ENCODE peak calls at places on chromosomes 5 and 9, in four cellular contexts. D is psoas muscle, K is upper lobe of right lung, M is body of pancreas. Q is an unnamed sample.
A peak's percentile ranks its signal among the peaks of the same experiment; 100 is the strongest.

GRCh38 chr9:106420511-106420944 is 442.4 kb upstream of the ZNF462 start:
- DNase-seq in M (no peak), D (no peak), K (no peak), Q (no peak)

GRCh38 chr5:96893342-96893741 is 17.0 kb downstream of the ERAP2 start:
- DNase-seq in K (no peak), M (no peak), D (no peak), Q (no peak)

GRCh38 chr9:20980713-20981481 is 50.5 kb downstream of the HACD4 start:
- DNase-seq in K (no peak), D (no peak), M (no peak), Q (peak; percentile 40)

GRCh38 chr5:61623401-61624069 is 291.5 kb downstream of the ZSWIM6 start:
- DNase-seq in K (no peak), D (no peak), M (no peak), Q (no peak)

GRCh38 chr5:131186561-131187256 is 16.0 kb downstream of the LYRM7 start:
- DNase-seq in K (no peak), D (no peak), M (no peak), Q (no peak)

GRCh38 chr5:162995568-162995967 is 441.8 kb upstream of the CCNG1 start:
- DNase-seq in D (no peak), M (no peak), K (no peak), Q (no peak)

GRCh38 chr5:170597109-170597741 is 93.4 kb downstream of the KCNIP1 start:
- DNase-seq in M (no peak), K (no peak), D (no peak), Q (peak; percentile 71)

GRCh38 chr5:1497795-1498622 is 25.8 kb downstream of the LPCAT1 start:
- DNase-seq in D (no peak), M (no peak), K (no peak), Q (no peak)

GRCh38 chr5:175711472-175712312 is 53.8 kb downstream of the HRH2 start:
- DNase-seq in D (no peak), M (no peak), K (peak; percentile 46), Q (peak; percentile 21)

GRCh38 chr5:80962630-80963520 is 2.7 kb downstream of the RASGRF2 start:
- DNase-seq in M (no peak), D (no peak), K (no peak), Q (no peak)
- H3K4me3 ChIP-seq in M (no peak overlapping the region), D (peak overlapping the region; percentile 66), K (peak overlapping the region; percentile 56), Q (no peak overlapping the region)

DNA sequence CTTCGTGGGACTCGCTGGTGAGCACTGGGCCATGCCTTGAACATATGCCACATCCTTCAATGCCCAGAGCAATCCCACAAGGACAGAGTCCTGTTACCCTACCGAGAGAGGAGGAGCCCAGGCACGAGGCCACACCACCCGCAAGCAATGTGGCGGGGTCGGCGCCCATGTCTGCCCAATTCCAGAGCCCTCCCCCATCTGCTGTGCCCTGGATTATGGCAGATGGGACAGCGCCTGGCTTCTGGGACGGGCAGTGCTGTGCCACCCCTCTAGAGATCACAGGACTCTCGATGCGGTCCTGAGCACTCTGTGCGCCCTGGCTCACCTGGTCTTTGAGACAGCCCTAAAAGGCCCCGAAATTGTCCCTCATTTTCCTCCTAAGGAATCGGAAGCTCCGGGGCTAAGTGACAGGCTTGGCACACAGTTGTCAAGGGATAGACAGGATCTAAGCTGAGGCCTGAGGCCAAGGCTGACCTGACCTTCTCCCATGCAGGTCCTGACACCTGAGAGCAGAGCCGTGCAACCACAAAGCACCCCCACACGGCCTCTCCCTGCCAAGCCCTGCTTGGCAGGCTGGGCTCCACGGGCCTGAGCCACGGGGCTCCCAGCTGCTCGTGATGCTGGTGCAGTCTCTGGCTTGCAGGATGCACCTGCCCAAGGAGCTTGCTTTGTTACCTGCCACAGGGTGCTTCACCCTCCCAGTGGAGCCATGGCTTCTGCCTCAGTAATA is 48.8 kb downstream of the PRRT1B start:
- DNase-seq in D (no peak), K (no peak), M (no peak), Q (no peak)
- H3K4me1 ChIP-seq in D (peaks cover 24% of the 10 kb centered on the region), K (peaks cover 12% of the 10 kb centered on the region), M (no peaks in the 10 kb centered on the region), Q (no peaks in the 10 kb centered on the region)

DNA sequence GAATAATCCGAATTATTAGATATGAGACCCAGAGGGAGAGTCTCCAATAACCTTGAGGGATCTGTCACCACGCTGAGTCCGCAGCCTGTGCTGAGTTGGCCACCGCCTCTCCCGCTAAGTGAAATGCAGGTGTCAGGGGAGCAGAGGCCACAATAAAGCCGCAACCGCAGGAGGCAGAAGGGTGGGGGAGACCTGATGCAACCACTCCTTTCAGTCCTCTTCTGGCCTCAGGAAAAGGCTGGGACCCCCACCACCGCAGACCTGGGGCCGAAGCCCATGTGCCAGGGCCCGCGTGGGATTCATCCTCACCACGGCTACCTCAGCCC is 562 bp downstream of the MAP1B start:
- DNase-seq in M (no peak), K (no peak), D (no peak), Q (no peak)
- H3K27ac ChIP-seq in M (no peak overlapping the region), K (peak overlapping the region; percentile 30), D (peak overlapping the region; percentile 66), Q (peak overlapping the region; percentile 87)

DNA sequence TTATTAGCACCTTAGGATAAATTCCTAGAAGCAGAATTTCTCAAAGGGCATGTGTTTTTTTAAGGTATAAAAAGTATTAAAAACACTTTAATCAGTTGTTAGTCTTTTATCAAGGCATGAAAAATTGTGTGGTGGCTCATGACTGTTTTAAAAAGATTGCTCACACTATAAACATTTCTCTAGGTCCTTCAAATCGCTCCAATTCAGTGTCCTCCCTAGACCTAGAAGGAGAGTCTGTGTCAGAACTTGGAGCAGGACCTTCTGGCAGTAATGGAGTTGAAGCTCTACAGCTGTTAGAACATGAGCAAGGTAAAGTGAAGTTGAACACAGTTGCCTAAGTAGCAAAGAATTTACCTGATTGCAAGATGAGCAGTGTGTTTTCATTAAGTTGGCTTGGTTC is 62.0 kb downstream of the GAPVD1 start:
- DNase-seq in D (no peak), M (no peak), K (no peak), Q (no peak)
- H3K4me3 ChIP-seq in D (no peak overlapping the region), M (no peak overlapping the region), K (no peak overlapping the region), Q (no peak overlapping the region)

Q was measured in adrenal gland.